ENCODE peak calls at places on chromosome 1, in seven cellular contexts. A is stimulated activated CD8-positive, alpha-beta memory T cell treated with anti-CD3 and anti-CD28 coated beads, Interleukin-15, amount 100 ng/mL, for 48 hours; N is NCI-H1694 treated with DMSO at 0.1 percent for 48 hours; H is activated T-cell treated with anti-CD3 and anti-CD28 coated beads for 4 hours; S is AG08396; B is caudate nucleus; G is left ventricle myocardium superior. P is an unnamed sample.

GRCh38 chr1:36910281-36910725 is 124.0 kb downstream of the GRIK3 start:
- DNase-seq in A (no peak), N (no peak), H (no peak), S (no peak), B (peak), G (no peak), P (peak)

GRCh38 chr1:37338658-37339057 is 135.7 kb upstream of the ZC3H12A start:
- DNase-seq in A (no peak), N (peak), H (no peak), S (no peak), B (no peak), G (no peak), P (no peak)

GRCh38 chr1:168190284-168190884 is 11.6 kb downstream of the TIPRL start:
- DNase-seq in A (no peak), N (no peak), H (no peak), S (no peak), B (no peak), G (no peak), P (no peak)

GRCh38 chr1:198932351-198932991 is 293.6 kb downstream of the PTPRC start:
- DNase-seq in A (no peak), N (no peak), H (no peak), S (no peak), B (no peak), G (no peak), P (peak)

GRCh38 chr1:1915911-1916835 is 1.1 kb downstream of the CALML6 start:
- DNase-seq in A (no peak), N (no peak), H (no peak), S (no peak), B (no peak), G (peak), P (no peak)

GRCh38 chr1:242398351-242398750 is 126.1 kb downstream of the PLD5 start:
- DNase-seq in A (no peak), N (no peak), H (no peak), S (no peak), B (no peak), G (no peak), P (no peak)

GRCh38 chr1:66401244-66401643 is 132.7 kb upstream of the SGIP1 start:
- DNase-seq in A (no peak), N (no peak), H (no peak), S (no peak), B (no peak), G (no peak), P (no peak)

GRCh38 chr1:92923664-92924063 is 37.6 kb downstream of the DIPK1A start:
- DNase-seq in A (no peak), N (no peak), H (no peak), S (no peak), B (no peak), G (no peak), P (no peak)

GRCh38 chr1:15178571-15179484 is 25.3 kb downstream of the TMEM51 start:
- DNase-seq in A (no peak), N (no peak), H (no peak), S (peak), B (no peak), G (no peak), P (no peak)

GRCh38 chr1:208243851-208244583 is at the start of gene PLXNA2:
- DNase-seq in A (peak), N (peak), H (peak), S (peak), B (peak), G (peak), P (peak)

GRCh38 chr1:21869620-21870121 is 57.6 kb downstream of the LDLRAD2 start:
- DNase-seq in A (no peak), N (peak), H (no peak), S (peak), B (no peak), G (peak), P (no peak)

P was measured in DND-41.